ENCODE peak calls at places on chromosomes 11 and 22, in nine cellular contexts. S, H, Q, N, W, T, M, F and C are unnamed samples.

GRCh38 chr11:28466506-28466905 is 358.3 kb downstream of the METTL15 start:
- DNase-seq in S (no peak), H (no peak), Q (no peak), N (no peak), W (no peak), T (no peak), M (no peak), F (no peak), C (no peak)

GRCh38 chr11:106271686-106272085 is 194.2 kb downstream of the AASDHPPT start:
- DNase-seq in S (no peak), H (no peak), Q (no peak), N (peak; percentile 21), W (no peak), T (no peak), M (no peak), F (no peak), C (no peak)

GRCh38 chr22:41482319-41482935 is 13.5 kb downstream of the ACO2 start:
- DNase-seq in S (no peak), H (no peak), Q (no peak), N (peak; percentile 71), W (peak; percentile 27), T (no peak), M (no peak), F (no peak), C (no peak)

GRCh38 chr11:103529217-103529684 is 420.0 kb downstream of the DYNC2H1 start:
- DNase-seq in S (peak; percentile 43), H (peak; percentile 36), Q (no peak), N (peak; percentile 78), W (no peak), T (no peak), M (no peak), F (no peak), C (no peak)

GRCh38 chr11:7977251-7977917 is 9.8 kb upstream of the EIF3F start:
- DNase-seq in S (peak; percentile 73), H (no peak), Q (no peak), N (peak; percentile 97), W (no peak), T (no peak), M (no peak), F (no peak), C (no peak)

GRCh38 chr11:61195710-61196109 is 7.6 kb upstream of the PGA3 start:
- DNase-seq in S (no peak), H (no peak), Q (no peak), N (no peak), W (no peak), T (no peak), M (no peak), F (no peak), C (no peak)

GRCh38 chr11:117180661-117181585 is 2.4 kb downstream of the SIDT2 start:
- DNase-seq in S (peak; percentile 81), H (peak; percentile 70), Q (peak; percentile 68), N (peak; percentile 70), W (peak; percentile 88), T (peak; percentile 54), M (peak; percentile 87), F (peak; percentile 74), C (peak; percentile 58)

GRCh38 chr11:1888811-1889526 is 2.7 kb downstream of the PRR33 start:
- DNase-seq in S (no peak), H (no peak), Q (no peak), N (no peak), W (no peak), T (no peak), M (peak; percentile 39), F (no peak), C (no peak)

GRCh38 chr22:23397008-23397617 is 183.0 kb downstream of the IGLL1 start:
- DNase-seq in S (no peak), H (no peak), Q (no peak), N (no peak), W (no peak), T (no peak), M (no peak), F (no peak), C (no peak)

GRCh38 chr11:108914211-108914610 is 249.3 kb downstream of the DDX10 start:
- DNase-seq in S (no peak), H (peak; percentile 12), Q (no peak), N (no peak), W (no peak), T (no peak), M (no peak), F (no peak), C (no peak)

GRCh38 chr22:31230155-31230870 is 18.2 kb downstream of the LIMK2 start:
- DNase-seq in S (peak; percentile 78), H (no peak), Q (no peak), N (peak; percentile 44), W (no peak), T (no peak), M (no peak), F (no peak), C (no peak)

GRCh38 chr11:116503216-116504160 is 269.3 kb downstream of the BUD13 start:
- DNase-seq in S (no peak), H (no peak), Q (no peak), N (no peak), W (no peak), T (no peak), M (no peak), F (no peak), C (no peak)

GRCh38 chr11:73760066-73760679 is 701 bp downstream of the RAB6A start:
- DNase-seq in S (peak; percentile 52), H (peak; percentile 29), Q (peak; percentile 60), N (peak; percentile 11), W (peak; percentile 56), T (peak; percentile 57), M (peak; percentile 46), F (peak; percentile 63), C (peak; percentile 50)

GRCh38 chr11:73762732-73763131 is 1.9 kb upstream of the RAB6A start:
- DNase-seq in S (no peak), H (no peak), Q (no peak), N (no peak), W (no peak), T (no peak), M (no peak), F (no peak), C (no peak)

GRCh38 chr11:73759520-73760065 is 1.3 kb downstream of the RAB6A start:
- DNase-seq in S (peak; percentile 30), H (no peak), Q (no peak), N (peak; percentile 23), W (no peak), T (no peak), M (no peak), F (no peak), C (no peak)

GRCh38 chr11:73761403-73761945 is 600 bp upstream of the RAB6A start:
- DNase-seq in S (no peak), H (no peak), Q (no peak), N (no peak), W (no peak), T (peak; percentile 32), M (peak; percentile 28), F (no peak), C (no peak)

DNA sequence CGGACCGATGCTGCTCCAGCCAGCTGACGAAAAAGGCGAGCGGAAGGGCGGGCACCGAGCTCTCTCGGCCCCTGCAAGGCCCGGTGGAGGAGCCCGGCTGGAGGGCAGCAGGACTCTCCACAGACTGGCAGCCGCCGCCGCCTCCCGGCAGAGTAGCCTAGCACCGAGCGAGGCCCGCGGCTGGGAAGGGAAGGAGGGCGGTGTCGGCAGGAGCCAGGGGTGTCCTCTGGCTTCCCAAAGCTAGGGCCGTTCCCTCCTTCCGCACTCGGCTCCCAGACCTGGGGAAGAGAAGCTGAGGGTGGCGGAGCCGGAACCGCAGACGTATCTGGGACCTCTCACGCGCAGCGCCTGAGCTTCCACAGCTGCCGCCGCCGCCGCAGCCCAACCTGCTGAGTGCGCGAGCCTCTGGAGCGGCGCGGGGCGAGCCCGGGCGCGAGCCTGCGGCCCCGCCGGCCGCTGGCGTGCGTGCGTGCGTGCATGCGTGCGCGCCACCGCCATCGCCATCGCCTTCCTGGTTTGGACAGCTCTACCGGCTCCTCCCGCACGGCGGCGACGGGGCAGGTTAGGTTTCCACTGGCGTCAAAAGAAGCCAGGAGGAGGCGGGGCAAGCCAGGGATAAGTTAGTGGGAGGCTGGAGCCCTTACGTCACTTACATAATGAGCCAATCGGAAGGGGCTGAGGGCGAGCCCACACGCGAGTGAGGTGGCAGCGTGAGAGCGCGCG is at the start of gene RAB6A:
- DNase-seq in S (peak; percentile 100), H (peak; percentile 100), Q (peak; percentile 100), N (peak; percentile 100), W (peak; percentile 100), T (peak; percentile 100), M (peak; percentile 100), F (peak; percentile 100), C (peak; percentile 100)
- TF ChIP-seq CTCF in S (peak; percentile 14), H (peak; percentile 24), Q (peak; percentile 51), N (peak; percentile 46), W (peak; percentile 62), T (peak; percentile 62), M (peak; percentile 34), F (peak; percentile 15), C (peak; percentile 52)

GRCh38 chr11:32154275-32154674 is 63.4 kb downstream of the RCN1 start:
- DNase-seq in S (peak; percentile 64), H (no peak), Q (peak; percentile 14), N (peak; percentile 22), W (peak; percentile 7), T (no peak), M (no peak), F (no peak), C (no peak)
- H3K4me1 ChIP-seq in S (no peaks in the 10 kb centered on the region), H (no peaks in the 10 kb centered on the region), Q (no peaks in the 10 kb centered on the region), N (no peaks in the 10 kb centered on the region), W (no peaks in the 10 kb centered on the region), T (no peaks in the 10 kb centered on the region), M (no peaks in the 10 kb centered on the region), F (peaks cover 4% of the 10 kb centered on the region), C (peaks cover 18% of the 10 kb centered on the region)

GRCh38 chr11:70799386-70799785 is 401.1 kb downstream of the CTTN start:
- DNase-seq in S (peak; percentile 17), H (no peak), Q (no peak), N (peak; percentile 63), W (no peak), T (no peak), M (no peak), F (no peak), C (no peak)

GRCh38 chr11:70802185-70802584 is 403.9 kb downstream of the CTTN start:
- DNase-seq in S (no peak), H (no peak), Q (no peak), N (no peak), W (no peak), T (no peak), M (no peak), F (no peak), C (no peak)

GRCh38 chr11:70790671-70791300 is 392.5 kb downstream of the CTTN start:
- DNase-seq in S (no peak), H (no peak), Q (no peak), N (no peak), W (no peak), T (no peak), M (no peak), F (no peak), C (no peak)

GRCh38 chr11:70798296-70798695 is 400.0 kb downstream of the CTTN start:
- DNase-seq in S (no peak), H (no peak), Q (no peak), N (no peak), W (no peak), T (no peak), M (no peak), F (no peak), C (no peak)

GRCh38 chr11:70796601-70797000 is 398.3 kb downstream of the CTTN start:
- DNase-seq in S (no peak), H (no peak), Q (peak; percentile 34), N (no peak), W (peak; percentile 37), T (no peak), M (no peak), F (no peak), C (no peak)
- TF ChIP-seq CTCF in S (no peak), H (peak; percentile 51), Q (peak; percentile 25), N (no peak), W (peak; percentile 57), T (no peak), M (no peak), F (no peak), C (no peak)

GRCh38 chr11:128739589-128739988 is 45.7 kb downstream of the FLI1 start:
- DNase-seq in S (no peak), H (no peak), Q (no peak), N (no peak), W (no peak), T (no peak), M (no peak), F (no peak), C (no peak)
- H3K4me1 ChIP-seq in S (peaks cover 6% of the 10 kb centered on the region), H (no peaks in the 10 kb centered on the region), Q (peaks cover 36% of the 10 kb centered on the region), N (no peaks in the 10 kb centered on the region), W (no peaks in the 10 kb centered on the region), T (no peaks in the 10 kb centered on the region), M (peaks cover 13% of the 10 kb centered on the region), F (peaks cover 15% of the 10 kb centered on the region), C (peaks cover 69% of the 10 kb centered on the region)